ENCODE peak calls at places on chromosome X, in five cellular contexts. Z is fibroblast of mammary gland, W is choroid plexus epithelial cell, V is left ventricle myocardium inferior, C is neural progenitor cell. Q is an unnamed sample.
A peak's percentile ranks its signal among the peaks of the same experiment; 100 is the strongest.

GRCh38 chrX:108268434-108269080 is 169.7 kb downstream of the COL4A6 start:
- DNase-seq in V (no peak), Z (peak; percentile 20), C (no peak), W (no peak), Q (peak; percentile 63)

GRCh38 chrX:134798472-134798871 is 140.2 kb upstream of the PLAC1 start:
- DNase-seq in C (no peak), W (no peak), Z (no peak), V (no peak), Q (no peak)

GRCh38 chrX:39677987-39678840 is 419.5 kb downstream of the BCOR start:
- DNase-seq in C (peak; percentile 18), V (peak; percentile 23), W (no peak), Z (no peak), Q (no peak)

GRCh38 chrX:103170216-103170615 is 44.7 kb upstream of the BEX4 start:
- DNase-seq in Z (peak; percentile 31), V (no peak), C (no peak), W (peak; percentile 26), Q (peak; percentile 43)

GRCh38 chrX:80984118-80984517 is 174.4 kb upstream of the BRWD3 start:
- DNase-seq in W (no peak), Z (no peak), V (no peak), C (no peak), Q (no peak)

GRCh38 chrX:133661962-133662839 is 246.9 kb upstream of the GPC4 start:
- DNase-seq in C (no peak), Z (peak; percentile 81), V (no peak), W (no peak), Q (no peak)

GRCh38 chrX:144732588-144732987 is 514.7 kb upstream of the SPANXN1 start:
- DNase-seq in C (no peak), V (no peak), Z (peak; percentile 45), W (no peak), Q (no peak)

GRCh38 chrX:142089193-142089592 is 115.9 kb downstream of the MAGEC2 start:
- DNase-seq in V (no peak), W (peak; percentile 40), Z (peak; percentile 8), C (no peak), Q (peak; percentile 25)

GRCh38 chrX:115494133-115494532 is 66.8 kb upstream of the PLS3 start:
- DNase-seq in W (peak; percentile 6), Z (no peak), V (no peak), C (peak; percentile 62), Q (no peak)

GRCh38 chrX:7164174-7164573 is 16.2 kb upstream of the PUDP start:
- DNase-seq in C (no peak), W (no peak), V (no peak), Z (no peak), Q (no peak)

GRCh38 chrX:144730486-144730885 is 516.8 kb upstream of the SPANXN1 start:
- DNase-seq in W (no peak), Z (peak; percentile 65), C (no peak), V (no peak), Q (no peak)

GRCh38 chrX:77953708-77954107 is 15.7 kb downstream of the PGAM4 start:
- DNase-seq in V (no peak), Z (peak; percentile 36), C (no peak), W (peak; percentile 54), Q (peak; percentile 4)

GRCh38 chrX:117407449-117408170 is 709.0 kb downstream of the KLHL13 start:
- DNase-seq in W (no peak), Z (no peak), V (no peak), C (no peak), Q (peak; percentile 69)

GRCh38 chrX:103776586-103776985 is at the start of gene PLP1:
- DNase-seq in V (no peak), W (no peak), Z (no peak), C (peak; percentile 61), Q (no peak)

GRCh38 chrX:133444952-133445831 is 29.9 kb upstream of the GPC4 start:
- DNase-seq in V (no peak), W (no peak), Z (peak; percentile 6), C (peak; percentile 40), Q (peak; percentile 61)

GRCh38 chrX:122770581-122770980 is 413.5 kb upstream of the GRIA3 start:
- DNase-seq in W (no peak), Z (no peak), C (no peak), V (no peak), Q (no peak)

GRCh38 chrX:40105791-40106676 is 8.3 kb upstream of the BCOR start:
- DNase-seq in W (peak; percentile 54), Z (no peak), V (peak; percentile 79), C (peak; percentile 88), Q (peak; percentile 62)

GRCh38 chrX:15146515-15146914 is 123.4 kb downstream of the ASB9 start:
- DNase-seq in W (peak; percentile 28), C (peak; percentile 39), V (no peak), Z (peak; percentile 11), Q (peak; percentile 3)

GRCh38 chrX:97529801-97530200 is 646.1 kb downstream of the RPA4 start:
- DNase-seq in Z (peak; percentile 7), V (no peak), W (peak; percentile 82), C (no peak), Q (no peak)

GRCh38 chrX:45718676-45719075 is 518.0 kb upstream of the DIPK2B start:
- DNase-seq in Z (no peak), V (no peak), C (no peak), W (no peak), Q (no peak)
- TF ChIP-seq CTCF in Z (no peak), V (no peak), C (no peak), W (no peak), Q (no peak)

DNA sequence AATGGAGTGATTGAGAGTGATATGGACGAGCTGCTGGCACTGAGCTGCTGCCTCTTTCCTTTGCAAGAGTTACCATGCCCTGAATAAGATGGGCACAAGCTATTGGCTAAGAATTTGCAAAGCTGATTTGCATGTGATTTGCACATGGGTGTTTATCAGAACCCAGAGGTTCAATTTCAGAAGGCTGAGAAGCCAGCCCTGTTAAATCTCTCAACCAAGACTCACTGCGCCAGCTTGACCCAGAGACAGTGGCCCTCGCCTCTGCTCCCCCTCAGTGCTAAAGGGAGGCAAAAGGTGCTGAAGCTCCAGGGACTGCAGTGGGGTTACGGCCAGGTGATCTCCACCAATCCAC is 701 bp downstream of the ARHGAP4 start:
- DNase-seq in C (no peak), V (no peak), W (no peak), Z (no peak), Q (no peak)
- H3K4me3 ChIP-seq in C (peak overlapping the region; percentile 63), V (peak overlapping the region; percentile 71), W (no peak overlapping the region), Z (no peak overlapping the region), Q (no peak overlapping the region)

GRCh38 chrX:43474321-43474720 is 181.8 kb upstream of the MAOA start:
- DNase-seq in W (no peak), C (peak; percentile 27), V (no peak), Z (no peak), Q (peak; percentile 62)
- TF ChIP-seq CTCF in W (no peak), C (peak; percentile 39), V (no peak), Z (no peak), Q (no peak)

GRCh38 chrX:44343412-44343942 is at the start of gene EFHC2:
- DNase-seq in Z (peak; percentile 5), W (peak; percentile 6), V (peak; percentile 29), C (peak; percentile 46), Q (peak; percentile 3)

GRCh38 chrX:44344194-44344593 is 722 bp upstream of the EFHC2 start:
- DNase-seq in W (no peak), V (no peak), Z (no peak), C (no peak), Q (peak; percentile 13)

GRCh38 chrX:44338361-44338760 is 5.1 kb downstream of the EFHC2 start:
- DNase-seq in Z (no peak), C (no peak), V (no peak), W (no peak), Q (no peak)

GRCh38 chrX:44344687-44345086 is 1.2 kb upstream of the EFHC2 start:
- DNase-seq in Z (no peak), C (no peak), W (no peak), V (no peak), Q (no peak)

GRCh38 chrX:44342866-44343265 is 606 bp downstream of the EFHC2 start:
- DNase-seq in C (no peak), Z (no peak), V (no peak), W (no peak), Q (no peak)
- H3K4me3 ChIP-seq in C (no peak overlapping the region), Z (peak overlapping the region; percentile 46), V (peak overlapping the region; percentile 63), W (no peak overlapping the region), Q (peak overlapping the region; percentile 39)

GRCh38 chrX:53244610-53245009 is 19.6 kb upstream of the KDM5C start:
- DNase-seq in C (no peak), Z (no peak), W (no peak), V (no peak), Q (no peak)
- TF ChIP-seq CTCF in C (peak; percentile 44), Z (peak; percentile 51), W (peak; percentile 41), V (peak; percentile 10), Q (no peak)

GRCh38 chrX:48575642-48576041 is 1.4 kb downstream of the RBM3 start:
- DNase-seq in C (no peak), W (no peak), Z (no peak), V (no peak), Q (no peak)

GRCh38 chrX:48578661-48579128 is 4.4 kb downstream of the RBM3 start:
- DNase-seq in V (no peak), W (no peak), Z (no peak), C (no peak), Q (no peak)

GRCh38 chrX:48573690-48574269 is 504 bp upstream of the RBM3 start:
- DNase-seq in V (peak; percentile 38), W (peak; percentile 52), C (no peak), Z (no peak), Q (no peak)

GRCh38 chrX:48574270-48575266 is at the start of gene RBM3:
- DNase-seq in C (peak; percentile 91), W (peak; percentile 96), Z (peak; percentile 90), V (peak; percentile 93), Q (peak; percentile 91)

GRCh38 chrX:48576108-48576507 is 1.8 kb downstream of the RBM3 start:
- DNase-seq in V (no peak), Z (no peak), W (no peak), C (no peak), Q (no peak)
- H3K4me3 ChIP-seq in V (peak overlapping the region; percentile 83), Z (peak overlapping the region; percentile 74), W (peak overlapping the region; percentile 78), C (no peak overlapping the region), Q (peak overlapping the region; percentile 59)

GRCh38 chrX:50707955-50708694 is 105.9 kb downstream of the SHROOM4 start:
- DNase-seq in Z (no peak), W (peak; percentile 43), V (no peak), C (no peak), Q (no peak)
- TF ChIP-seq CTCF in Z (no peak), W (no peak), V (no peak), C (no peak), Q (no peak)

GRCh38 chrX:124931241-124931640 is 388.4 kb upstream of the TEX13C start:
- DNase-seq in Z (no peak), W (no peak), C (no peak), V (no peak), Q (no peak)
- H3K4me3 ChIP-seq in Z (no peak overlapping the region), W (no peak overlapping the region), C (no peak overlapping the region), V (no peak overlapping the region), Q (no peak overlapping the region)

Q was measured in epithelial cell of esophagus.